ENCODE peak calls at places on chromosomes 11 and 22, in eight cellular contexts. P, B, Y, U, I, T, C and Z are unnamed samples.
A peak's percentile ranks its signal among the peaks of the same experiment; 100 is the strongest.

GRCh38 chr22:47678048-47678447 is 915.6 kb downstream of the TBC1D22A start:
- DNase-seq in I (no peak), Y (no peak), B (no peak), P (no peak), C (no peak), U (no peak), T (no peak), Z (no peak)

GRCh38 chr11:131880279-131880678 is 509.9 kb downstream of the NTM start:
- DNase-seq in P (no peak), B (no peak), U (peak; percentile 19), Y (no peak), I (no peak), T (no peak), C (no peak), Z (no peak)

GRCh38 chr11:1047576-1048156 is 11.1 kb upstream of the MUC6 start:
- DNase-seq in C (no peak), B (no peak), P (peak; percentile 21), U (no peak), I (no peak), T (no peak), Y (no peak), Z (no peak)

GRCh38 chr11:88178211-88178610 is 3.0 kb upstream of the RAB38 start:
- DNase-seq in B (no peak), P (no peak), T (no peak), C (no peak), Y (no peak), U (no peak), I (peak; percentile 33), Z (peak; percentile 25)

GRCh38 chr11:68649851-68650555 is 34.3 kb upstream of the GAL start:
- DNase-seq in T (no peak), B (peak; percentile 69), U (no peak), P (no peak), I (no peak), Y (no peak), C (no peak), Z (no peak)

GRCh38 chr11:13465909-13466371 is 2.9 kb upstream of the BTBD10 start:
- DNase-seq in T (no peak), P (no peak), Y (no peak), C (no peak), I (no peak), B (no peak), U (peak; percentile 30), Z (peak; percentile 33)

GRCh38 chr11:106077609-106078517 is at the start of gene AASDHPPT:
- DNase-seq in C (no peak), U (peak; percentile 65), Y (no peak), I (no peak), P (no peak), B (no peak), T (no peak), Z (peak; percentile 12)

GRCh38 chr11:130403301-130403804 is 25.1 kb downstream of the ADAMTS8 start:
- DNase-seq in T (peak; percentile 34), I (peak; percentile 69), C (no peak), Y (no peak), B (peak; percentile 93), U (no peak), P (no peak), Z (no peak)

GRCh38 chr11:120153221-120153620 is 15.3 kb upstream of the TRIM29 start:
- DNase-seq in T (no peak), I (no peak), Y (no peak), B (no peak), P (no peak), C (no peak), U (no peak), Z (no peak)

GRCh38 chr11:57214494-57214893 is 22.6 kb downstream of the APLNR start:
- DNase-seq in C (no peak), U (peak; percentile 35), B (no peak), T (no peak), Y (no peak), I (peak; percentile 21), P (no peak), Z (no peak)

GRCh38 chr11:692824-693414 is 2.1 kb downstream of the DEAF1 start:
- DNase-seq in C (peak; percentile 68), U (no peak), Y (peak; percentile 98), T (no peak), P (peak; percentile 64), I (no peak), B (no peak), Z (peak; percentile 52)

GRCh38 chr11:63553759-63554158 is 9.4 kb downstream of the PLAAT2 start:
- DNase-seq in T (no peak), Y (peak; percentile 53), U (no peak), P (no peak), C (peak; percentile 78), B (peak; percentile 54), I (no peak), Z (peak; percentile 87)

GRCh38 chr11:74611369-74611861 is 19.0 kb downstream of the POLD3 start:
- DNase-seq in B (no peak), P (no peak), I (peak; percentile 86), T (no peak), C (no peak), U (peak; percentile 18), Y (no peak), Z (peak; percentile 34)

GRCh38 chr11:77124041-77124440 is 4.0 kb upstream of the MYO7A start:
- DNase-seq in P (no peak), I (no peak), U (no peak), B (no peak), Y (no peak), C (no peak), T (no peak), Z (no peak)

GRCh38 chr11:10385696-10386095 is 69.4 kb upstream of the AMPD3 start:
- DNase-seq in B (no peak), C (no peak), I (no peak), P (peak; percentile 54), Y (no peak), U (no peak), T (no peak), Z (no peak)

GRCh38 chr11:57641011-57641410 is 8.7 kb downstream of the YPEL4 start:
- DNase-seq in P (no peak), C (no peak), I (no peak), B (no peak), T (no peak), Y (no peak), U (peak; percentile 71), Z (no peak)

GRCh38 chr22:39598017-39598965 is 27.7 kb downstream of the CACNA1I start:
- DNase-seq in Y (peak; percentile 33), I (no peak), P (peak; percentile 90), U (peak; percentile 64), B (no peak), T (no peak), C (peak; percentile 89), Z (no peak)

GRCh38 chr22:44931077-44931540 is 78.7 kb downstream of the PHF21B start:
- DNase-seq in T (no peak), P (peak; percentile 50), Y (no peak), B (no peak), U (peak; percentile 13), C (no peak), I (no peak), Z (no peak)

GRCh38 chr22:50238755-50239154 is 6.1 kb downstream of the TUBGCP6 start:
- DNase-seq in Y (no peak), T (no peak), C (no peak), B (no peak), U (no peak), P (no peak), I (no peak), Z (no peak)

GRCh38 chr11:8759634-8760033 is 77.0 kb downstream of the RPL27A start:
- DNase-seq in B (no peak), P (no peak), T (no peak), C (no peak), U (no peak), Y (no peak), I (no peak), Z (no peak)

GRCh38 chr22:36204001-36204640 is 2.5 kb upstream of the APOL4 start:
- DNase-seq in Y (no peak), I (no peak), U (no peak), T (no peak), B (no peak), C (no peak), P (peak; percentile 44), Z (no peak)

GRCh38 chr11:102527701-102528100 is 2.8 kb downstream of the MMP7 start:
- DNase-seq in T (no peak), U (no peak), I (no peak), C (no peak), Y (no peak), P (no peak), B (no peak), Z (no peak)

GRCh38 chr11:35864131-35864530 is 79.7 kb upstream of the LDLRAD3 start:
- DNase-seq in P (no peak), Y (no peak), U (no peak), I (no peak), C (no peak), T (no peak), B (no peak), Z (no peak)

GRCh38 chr11:95764267-95764898 is 25.2 kb downstream of the FAM76B start:
- DNase-seq in U (peak; percentile 61), C (no peak), P (no peak), B (no peak), Y (peak; percentile 52), T (peak; percentile 10), I (peak; percentile 28), Z (peak; percentile 61)

GRCh38 chr11:29161216-29161615 is 855.6 kb downstream of the KCNA4 start:
- DNase-seq in I (no peak), T (no peak), C (no peak), B (no peak), U (no peak), P (no peak), Y (no peak), Z (no peak)

GRCh38 chr11:63404536-63404935 is 35.0 kb downstream of the SLC22A9 start:
- DNase-seq in P (no peak), U (no peak), C (no peak), B (no peak), T (no peak), I (no peak), Y (no peak), Z (no peak)

GRCh38 chr22:48486163-48486957 is 1341.3 kb downstream of the BRD1 start:
- DNase-seq in I (no peak), U (no peak), C (no peak), B (no peak), Y (no peak), T (no peak), P (no peak), Z (no peak)

GRCh38 chr11:120863359-120863758 is 160.5 kb upstream of the TBCEL start:
- DNase-seq in I (no peak), U (no peak), Y (no peak), P (no peak), C (no peak), B (no peak), T (no peak), Z (no peak)

GRCh38 chr11:46461461-46461927 is 69.9 kb upstream of the CHRM4 start:
- DNase-seq in C (no peak), T (no peak), U (no peak), P (no peak), B (no peak), Y (no peak), I (no peak), Z (no peak)

GRCh38 chr11:86151188-86152005 is 82.5 kb upstream of the PICALM start:
- DNase-seq in P (no peak), Y (no peak), C (no peak), T (no peak), I (no peak), B (peak; percentile 87), U (peak; percentile 27), Z (peak; percentile 26)

GRCh38 chr11:86212212-86212611 is 32.3 kb upstream of the EED start:
- DNase-seq in T (no peak), P (no peak), U (no peak), C (no peak), Y (no peak), B (no peak), I (no peak), Z (no peak)

GRCh38 chr11:16812274-16812673 is 73.8 kb downstream of the C11orf58 start:
- DNase-seq in P (no peak), C (no peak), U (no peak), T (no peak), Y (no peak), I (no peak), B (no peak), Z (no peak)

GRCh38 chr22:43078522-43078921 is 10.7 kb downstream of the TTLL1 start:
- DNase-seq in Y (no peak), I (no peak), C (no peak), T (no peak), U (no peak), B (no peak), P (no peak), Z (no peak)

GRCh38 chr11:20451568-20451967 is 64.1 kb downstream of the PRMT3 start:
- DNase-seq in U (no peak), C (no peak), T (no peak), B (no peak), P (no peak), Y (no peak), I (peak; percentile 24), Z (no peak)